ENCODE peak calls at places on chromosomes 1 and 21, in four cellular contexts. D is HepG2, T is SK-N-SH, I is K562. A is an unnamed sample.

GRCh38 chr1:8720347-8720746 is 97.1 kb downstream of the RERE start:
- DNase-seq in D (no peak), T (no peak), I (no peak), A (no peak)

GRCh38 chr21:34967509-34968289 is 81.4 kb downstream of the RUNX1 start:
- DNase-seq in D (peak; percentile 42), T (no peak), I (peak; percentile 66), A (no peak)

GRCh38 chr1:216528816-216529215 is 105.6 kb upstream of the USH2A start:
- DNase-seq in D (no peak), T (no peak), I (no peak), A (no peak)

GRCh38 chr1:163410073-163410522 is 88.3 kb downstream of the NUF2 start:
- DNase-seq in D (peak; percentile 51), T (peak; percentile 60), I (peak; percentile 72), A (peak; percentile 79)

GRCh38 chr1:234604726-234605492 is 5.1 kb downstream of the IRF2BP2 start:
- DNase-seq in D (no peak), T (no peak), I (peak; percentile 69), A (no peak)

GRCh38 chr1:100028765-100029164 is 59.0 kb downstream of the SLC35A3 start:
- DNase-seq in D (no peak), T (no peak), I (peak; percentile 28), A (no peak)

GRCh38 chr1:174447866-174448530 is at the start of gene GPR52:
- DNase-seq in D (no peak), T (no peak), I (no peak), A (no peak)

GRCh38 chr1:113615425-113615824 is 143.9 kb downstream of the PHTF1 start:
- DNase-seq in D (no peak), T (no peak), I (no peak), A (no peak)

DNA sequence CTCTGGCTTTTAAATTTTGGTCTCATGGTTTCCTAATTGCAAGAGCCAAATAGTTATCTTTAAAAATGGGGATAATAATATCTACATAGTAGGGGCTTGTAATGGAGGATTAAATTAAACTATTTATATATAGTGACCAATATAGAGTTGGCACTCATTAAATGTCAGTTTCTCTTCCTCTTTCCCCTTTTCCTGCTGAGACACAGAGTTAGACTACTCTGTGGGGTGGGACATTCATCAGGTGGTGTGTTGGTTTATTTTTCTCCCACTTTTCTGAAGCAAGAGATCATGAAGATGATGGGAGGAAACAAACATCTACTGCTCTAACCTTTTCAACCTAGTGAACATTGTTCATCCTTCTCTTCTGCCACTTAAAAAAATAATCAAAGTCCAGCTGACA is 17.3 kb upstream of the RAP1A start:
- DNase-seq in D (no peak), T (no peak), I (no peak), A (no peak)
- TF ChIP-seq FOXJ3 in D (no peak), T (no peak), I (no peak), A (no peak)

GRCh38 chr1:194347184-194347583 is 1160.8 kb upstream of the B3GALT2 start:
- DNase-seq in D (no peak), T (no peak), I (no peak), A (no peak)
- TF ChIP-seq FOXJ3 in D (no peak), T (no peak), I (no peak), A (no peak)

GRCh38 chr1:21576798-21577187 is 67.6 kb downstream of the ALPL start:
- DNase-seq in D (no peak), T (no peak), I (no peak), A (no peak)

GRCh38 chr1:21575351-21575942 is 66.2 kb downstream of the ALPL start:
- DNase-seq in D (no peak), T (no peak), I (no peak), A (no peak)

GRCh38 chr1:21574464-21575151 is 65.4 kb downstream of the ALPL start:
- DNase-seq in D (peak; percentile 20), T (no peak), I (peak; percentile 47), A (peak; percentile 57)

GRCh38 chr1:21577324-21577723 is 68.1 kb downstream of the ALPL start:
- DNase-seq in D (no peak), T (no peak), I (no peak), A (no peak)

DNA sequence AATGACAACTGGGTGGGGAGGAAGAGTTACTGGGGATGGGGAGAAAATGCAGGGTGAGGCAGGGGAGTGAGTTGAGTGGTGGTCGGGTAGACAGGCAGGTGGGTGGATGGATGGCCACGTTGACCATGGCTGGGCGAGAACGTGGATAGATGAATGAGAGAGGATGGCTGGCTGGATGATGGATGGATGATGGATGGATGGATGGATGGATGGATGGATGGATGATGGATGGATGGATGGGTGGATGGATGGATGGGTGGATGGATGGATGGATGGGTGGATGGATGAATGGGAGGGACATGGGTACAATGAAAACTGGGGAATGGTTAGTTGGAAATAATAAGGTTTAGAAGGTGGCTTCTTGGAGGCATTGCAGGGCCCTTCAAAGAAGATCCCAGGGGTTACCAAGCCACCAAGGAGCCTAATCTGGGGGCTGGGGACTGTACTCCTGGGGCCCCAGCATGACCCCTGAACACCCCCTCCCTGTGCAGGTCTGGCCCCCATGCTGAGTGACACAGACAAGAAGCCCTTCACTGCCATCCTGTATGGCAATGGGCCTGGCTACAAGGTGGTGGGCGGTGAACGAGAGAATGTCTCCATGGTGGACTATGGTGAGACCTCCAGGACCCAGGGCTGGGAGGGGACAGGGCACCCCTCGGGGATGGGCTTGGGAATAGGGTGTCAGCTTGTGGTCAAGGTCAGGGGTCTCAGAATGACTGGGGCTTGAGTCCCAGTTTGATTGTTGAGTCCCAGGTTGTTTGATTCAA is 67.0 kb downstream of the ALPL start:
- DNase-seq in D (no peak), T (no peak), I (no peak), A (no peak)
- TF ChIP-seq FOXJ3 in D (no peak), T (no peak), I (no peak), A (no peak)

DNA sequence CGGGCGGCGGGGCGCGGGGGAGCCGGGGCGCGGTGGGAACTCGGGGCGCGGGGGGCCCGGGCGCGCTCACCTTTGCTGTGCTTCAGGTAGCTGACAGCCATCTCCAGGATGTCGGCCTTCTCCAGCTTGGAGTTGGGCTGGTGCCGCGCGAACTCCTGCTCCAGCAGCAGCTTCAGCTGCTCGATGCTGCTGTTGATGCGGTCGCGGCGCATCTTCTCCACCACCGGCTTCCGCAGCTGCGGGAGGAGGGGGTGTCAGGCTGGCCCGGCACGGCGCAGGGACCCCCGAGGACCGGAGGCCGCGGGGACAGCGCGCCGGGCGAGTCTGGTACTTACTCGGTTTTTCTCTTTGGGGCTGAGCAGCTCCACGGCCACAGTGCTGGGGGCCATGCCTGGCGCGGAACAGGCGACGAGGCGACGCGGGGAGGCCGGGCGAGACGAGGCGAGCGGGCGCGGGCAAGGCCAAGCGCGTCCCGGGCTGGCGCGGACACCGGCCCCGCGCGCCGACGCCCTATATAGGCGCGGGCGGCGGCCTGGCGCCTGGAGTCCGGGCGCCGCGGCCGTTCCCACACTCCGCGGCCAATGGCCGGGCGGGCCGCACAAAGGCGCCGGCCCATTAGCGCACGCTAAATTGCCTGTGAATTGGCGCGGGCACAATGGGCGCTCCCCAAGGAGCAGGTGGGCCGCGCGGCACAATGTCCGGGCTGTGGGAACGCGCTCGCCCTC is at the start of gene HES5:
- DNase-seq in D (no peak), T (peak; percentile 73), I (no peak), A (peak; percentile 69)
- TF ChIP-seq FOXJ3 in D (no peak), T (no peak), I (no peak), A (no peak)

GRCh38 chr1:55040953-55041494 is 1.7 kb downstream of the PCSK9 start:
- DNase-seq in D (no peak), T (no peak), I (no peak), A (no peak)

GRCh38 chr1:55040083-55040952 is 970 bp downstream of the PCSK9 start:
- DNase-seq in D (no peak), T (peak; percentile 47), I (no peak), A (peak; percentile 40)

GRCh38 chr1:55038552-55038838 is 853 bp upstream of the PCSK9 start:
- DNase-seq in D (peak; percentile 34), T (no peak), I (no peak), A (no peak)

GRCh38 chr1:55038974-55039341 is 390 bp upstream of the PCSK9 start:
- DNase-seq in D (no peak), T (no peak), I (no peak), A (no peak)

GRCh38 chr1:55039342-55040082 is at the start of gene PCSK9:
- DNase-seq in D (peak; percentile 60), T (peak; percentile 73), I (peak; percentile 87), A (peak; percentile 71)
- TF ChIP-seq FOXJ3 in D (peak; percentile 51), T (no peak), I (no peak), A (no peak)

GRCh38 chr1:64212023-64212422 is 8.6 kb downstream of the UBE2U start:
- DNase-seq in D (no peak), T (no peak), I (no peak), A (no peak)
- TF ChIP-seq FOXJ3 in D (no peak), T (no peak), I (no peak), A (no peak)

GRCh38 chr1:66334311-66334710 is 199.6 kb upstream of the SGIP1 start:
- DNase-seq in D (no peak), T (no peak), I (no peak), A (no peak)

GRCh38 chr1:66335125-66335524 is 198.8 kb upstream of the SGIP1 start:
- DNase-seq in D (no peak), T (no peak), I (no peak), A (no peak)

GRCh38 chr1:66332524-66332853 is 201.5 kb upstream of the SGIP1 start:
- DNase-seq in D (no peak), T (no peak), I (no peak), A (no peak)

GRCh38 chr1:66331641-66332523 is 202.1 kb upstream of the SGIP1 start:
- DNase-seq in D (no peak), T (peak; percentile 23), I (no peak), A (peak; percentile 58)

DNA sequence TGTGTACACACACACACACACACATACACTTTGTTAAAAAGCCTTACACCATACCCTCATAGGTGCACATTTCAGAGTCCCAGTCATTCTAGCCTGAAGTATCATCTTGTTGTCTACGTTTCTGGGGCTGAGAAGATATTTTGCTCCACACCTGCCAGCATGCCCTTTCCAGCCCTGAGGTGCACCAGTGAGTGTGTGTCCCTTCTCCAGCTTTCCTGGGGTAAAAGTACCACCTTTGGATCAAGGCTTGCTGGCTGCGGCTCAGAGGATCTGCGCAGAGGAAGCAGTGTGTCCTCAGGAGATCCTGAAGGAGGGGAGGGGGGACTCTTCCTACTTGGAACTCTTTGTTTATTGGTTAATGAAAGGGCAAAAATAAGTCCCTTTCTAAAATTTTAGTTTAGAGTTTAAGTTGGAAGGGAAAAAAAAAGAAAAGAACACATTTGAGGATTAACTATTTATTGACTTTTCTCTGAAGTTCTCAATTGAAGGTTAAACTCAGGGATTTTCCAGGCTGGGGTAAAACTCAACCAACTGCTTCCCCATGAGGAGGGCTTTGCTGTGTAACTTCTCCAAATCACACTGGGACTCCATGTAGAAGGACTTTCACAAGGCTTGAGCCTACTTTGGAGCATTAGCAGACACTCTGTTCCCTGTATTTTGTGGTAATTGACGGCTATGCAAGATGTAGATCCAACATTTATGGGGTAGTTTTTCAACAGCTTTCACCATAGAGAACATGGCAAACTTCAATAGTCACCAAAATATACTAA is 200.3 kb upstream of the SGIP1 start:
- DNase-seq in D (no peak), T (no peak), I (no peak), A (no peak)
- TF ChIP-seq FOXJ3 in D (no peak), T (no peak), I (no peak), A (no peak)

GRCh38 chr21:41660748-41661147 is 106.1 kb downstream of the RIPK4 start:
- DNase-seq in D (no peak), T (no peak), I (no peak), A (no peak)
- TF ChIP-seq FOXJ3 in D (no peak), T (no peak), I (no peak), A (no peak)

DNA sequence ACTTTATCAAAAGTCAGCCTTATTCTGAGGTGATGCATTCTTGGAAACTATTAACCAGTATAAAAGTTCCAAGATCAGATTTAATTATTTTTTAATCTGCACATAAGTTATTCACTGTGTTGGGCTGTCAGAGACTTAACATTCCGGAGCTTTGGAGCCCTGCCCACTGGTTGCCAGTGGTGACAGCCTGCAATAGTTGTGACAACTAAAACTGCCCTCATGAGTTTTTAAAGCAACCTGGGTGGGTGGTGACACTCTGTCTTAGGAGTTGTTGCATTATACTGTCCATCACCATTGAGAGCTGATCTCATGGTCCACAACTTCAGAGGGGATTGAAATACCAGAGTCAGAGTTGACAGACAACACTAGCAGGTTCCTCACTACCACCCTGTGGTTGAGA is 653.9 kb upstream of the USP24 start:
- DNase-seq in D (no peak), T (no peak), I (no peak), A (no peak)
- TF ChIP-seq FOXJ3 in D (no peak), T (no peak), I (no peak), A (no peak)

A was measured in WTC11.